ENCODE peak calls at places on chromosomes 1 and 21, in six cellular contexts. S is prostate gland; K is HFFc6; D is activated naive CD8-positive, alpha-beta T cell treated with anti-CD3 and anti-CD28 coated beads for 36 hours; O is T-cell; H is C1 segment of cervical spinal cord. Y is an unnamed sample.

GRCh38 chr21:43194303-43195130 is 25.7 kb downstream of the CRYAA start:
- DNase-seq in H (no peak), S (peak; percentile 4), D (no peak), K (no peak), O (no peak), Y (no peak)

GRCh38 chr1:206713070-206713469 is 28.4 kb downstream of the MAPKAPK2 start:
- DNase-seq in D (no peak), O (peak; percentile 36), S (no peak), H (no peak), K (no peak), Y (no peak)

GRCh38 chr1:178881950-178882349 is 11.1 kb upstream of the ANGPTL1 start:
- DNase-seq in D (no peak), K (no peak), S (no peak), O (no peak), H (no peak), Y (no peak)

GRCh38 chr1:110672753-110673108 is 2.0 kb downstream of the KCNA3 start:
- DNase-seq in S (no peak), O (peak; percentile 62), K (no peak), H (no peak), D (peak; percentile 12), Y (peak; percentile 43)

GRCh38 chr1:235649722-235650163 is at the start of gene GNG4:
- DNase-seq in H (no peak), K (no peak), D (peak; percentile 34), O (no peak), S (peak; percentile 38), Y (no peak)

GRCh38 chr1:25253911-25254310 is 6.7 kb upstream of the RSRP1 start:
- DNase-seq in S (no peak), K (peak; percentile 91), H (no peak), O (no peak), D (no peak), Y (no peak)

GRCh38 chr1:4115191-4115900 is 215.3 kb upstream of the C1orf174 start:
- DNase-seq in H (no peak), D (no peak), K (no peak), S (no peak), O (no peak), Y (no peak)

GRCh38 chr1:160834945-160835565 is 27.6 kb downstream of the CD244 start:
- DNase-seq in O (peak; percentile 28), K (peak; percentile 32), H (no peak), S (peak; percentile 32), D (no peak), Y (peak; percentile 52)

GRCh38 chr1:41289196-41289595 is 47.1 kb upstream of the SCMH1 start:
- DNase-seq in K (no peak), O (no peak), H (no peak), S (no peak), D (no peak), Y (no peak)

GRCh38 chr1:224454337-224455055 is 19.9 kb upstream of the WDR26 start:
- DNase-seq in D (no peak), K (no peak), H (no peak), S (peak; percentile 79), O (no peak), Y (no peak)

GRCh38 chr1:5394111-5394510 is 598.1 kb downstream of the NPHP4 start:
- DNase-seq in H (no peak), K (no peak), D (no peak), O (no peak), S (no peak), Y (no peak)

GRCh38 chr1:90616395-90616794 is 100.7 kb downstream of the BARHL2 start:
- DNase-seq in O (no peak), D (no peak), S (no peak), K (no peak), H (peak; percentile 40), Y (no peak)

GRCh38 chr1:74995848-74996247 is 138.3 kb upstream of the LHX8 start:
- DNase-seq in H (no peak), O (no peak), K (no peak), S (no peak), D (no peak), Y (no peak)

GRCh38 chr1:99527078-99527477 is 118.8 kb upstream of the PALMD start:
- DNase-seq in O (no peak), D (no peak), S (no peak), K (no peak), H (no peak), Y (no peak)

GRCh38 chr1:113871597-113872113 is at the start of gene PTPN22:
- DNase-seq in O (peak; percentile 89), S (peak; percentile 6), D (peak; percentile 80), H (no peak), K (peak; percentile 82), Y (peak; percentile 74)

GRCh38 chr1:177739780-177740179 is 230.1 kb downstream of the SEC16B start:
- DNase-seq in D (no peak), S (no peak), K (no peak), O (no peak), H (no peak), Y (no peak)

GRCh38 chr1:175217674-175218073 is 25.1 kb upstream of the KIAA0040 start:
- DNase-seq in K (no peak), O (no peak), D (no peak), S (no peak), H (no peak), Y (no peak)

GRCh38 chr21:44647222-44647552 is 973 bp downstream of the KRTAP10-11 start:
- DNase-seq in O (no peak), K (no peak), H (no peak), D (no peak), S (no peak), Y (no peak)

GRCh38 chr21:33039542-33039941 is 13.8 kb downstream of the OLIG2 start:
- DNase-seq in D (no peak), O (no peak), K (no peak), S (no peak), H (peak; percentile 9), Y (no peak)

GRCh38 chr21:45176141-45176540 is 101.8 kb downstream of the ADARB1 start:
- DNase-seq in K (no peak), D (no peak), S (no peak), O (no peak), H (no peak), Y (no peak)

GRCh38 chr1:171664976-171665375 is 12.5 kb upstream of the MYOC start:
- DNase-seq in S (no peak), D (no peak), H (no peak), O (no peak), K (no peak), Y (no peak)

GRCh38 chr1:26388791-26389445 is 16.4 kb upstream of the ZNF683 start:
- DNase-seq in K (no peak), S (no peak), D (no peak), H (no peak), O (no peak), Y (no peak)

GRCh38 chr1:178039826-178040380 is 54.0 kb upstream of the RASAL2 start:
- DNase-seq in K (no peak), S (no peak), O (no peak), H (no peak), D (no peak), Y (no peak)

GRCh38 chr21:45525910-45526306 is 16.3 kb downstream of the SLC19A1 start:
- DNase-seq in S (no peak), O (no peak), D (no peak), H (no peak), K (no peak), Y (no peak)

Y was measured in effector memory CD8-positive, alpha-beta T cell.